ENCODE peak calls at places on chromosomes 7 and 10, in nine cellular contexts. U is IMR-90, B is heart left ventricle, H is upper lobe of left lung, W is endothelial cell of umbilical vein, N is HepG2, O is sigmoid colon, D is spleen, Y is testis. A is an unnamed sample.
A peak's percentile ranks its signal among the peaks of the same experiment; 100 is the strongest.

GRCh38 chr7:27826347-27826746 is 86.4 kb downstream of the TAX1BP1 start:
- DNase-seq in U (no peak), B (no peak), H (no peak), W (no peak), N (no peak), O (no peak), D (no peak), Y (no peak), A (no peak)

GRCh38 chr7:22833113-22833512 is 10.5 kb upstream of the TOMM7 start:
- DNase-seq in U (no peak), B (no peak), H (no peak), W (no peak), N (no peak), O (no peak), D (no peak), Y (no peak), A (no peak)

GRCh38 chr7:18494821-18495408 is 634 bp upstream of the HDAC9 start:
- DNase-seq in U (peak; percentile 63), B (peak; percentile 29), H (no peak), W (no peak), N (no peak), O (no peak), D (no peak), Y (peak; percentile 36), A (no peak)

GRCh38 chr10:19119191-19119590 is 70.6 kb downstream of the MALRD1 start:
- DNase-seq in U (no peak), B (no peak), H (no peak), W (no peak), N (no peak), O (no peak), D (no peak), Y (no peak), A (no peak)

GRCh38 chr7:157513682-157514081 is 176.9 kb downstream of the DNAJB6 start:
- DNase-seq in U (no peak), B (no peak), H (no peak), W (no peak), N (no peak), O (no peak), D (no peak), Y (no peak), A (no peak)

GRCh38 chr7:17651926-17652385 is 288.3 kb downstream of the SNX13 start:
- DNase-seq in U (peak; percentile 90), B (peak; percentile 27), H (no peak), W (peak; percentile 37), N (no peak), O (peak; percentile 69), D (no peak), Y (peak; percentile 49), A (no peak)

GRCh38 chr10:78333362-78334143 is 299.9 kb downstream of the RPS24 start:
- DNase-seq in U (no peak), B (no peak), H (no peak), W (no peak), N (no peak), O (no peak), D (no peak), Y (no peak), A (no peak)

GRCh38 chr10:133100706-133101463 is 13.2 kb downstream of the ADGRA1 start:
- DNase-seq in U (no peak), B (no peak), H (peak; percentile 86), W (no peak), N (no peak), O (no peak), D (no peak), Y (no peak), A (peak; percentile 72)

GRCh38 chr10:51079331-51079730 is 5.0 kb downstream of the PRKG1 start:
- DNase-seq in U (no peak), B (no peak), H (no peak), W (no peak), N (no peak), O (no peak), D (no peak), Y (no peak), A (no peak)

GRCh38 chr10:29861811-29862505 is 197.4 kb downstream of the JCAD start:
- DNase-seq in U (no peak), B (no peak), H (no peak), W (peak; percentile 54), N (no peak), O (no peak), D (no peak), Y (no peak), A (no peak)

GRCh38 chr7:18753972-18754610 is 258.5 kb downstream of the HDAC9 start:
- DNase-seq in U (peak; percentile 94), B (no peak), H (no peak), W (no peak), N (no peak), O (no peak), D (no peak), Y (no peak), A (no peak)

GRCh38 chr7:12056381-12056780 is 154.7 kb upstream of the TMEM106B start:
- DNase-seq in U (peak; percentile 20), B (no peak), H (no peak), W (no peak), N (no peak), O (no peak), D (no peak), Y (no peak), A (no peak)

GRCh38 chr7:112504093-112504695 is 23.4 kb downstream of the LSMEM1 start:
- DNase-seq in U (no peak), B (no peak), H (no peak), W (no peak), N (no peak), O (no peak), D (no peak), Y (no peak), A (no peak)

GRCh38 chr10:31320179-31320597 is 1.2 kb downstream of the ZEB1 start:
- DNase-seq in U (no peak), B (peak; percentile 56), H (no peak), W (no peak), N (no peak), O (peak; percentile 78), D (no peak), Y (peak; percentile 41), A (peak; percentile 25)

GRCh38 chr7:92641921-92642511 is 51.8 kb upstream of the FAM133B start:
- DNase-seq in U (peak; percentile 86), B (no peak), H (no peak), W (peak; percentile 68), N (no peak), O (no peak), D (no peak), Y (no peak), A (no peak)

GRCh38 chr7:130982160-130982638 is 248.2 kb upstream of the KLF14 start:
- DNase-seq in U (peak; percentile 59), B (no peak), H (no peak), W (peak; percentile 54), N (peak; percentile 56), O (no peak), D (no peak), Y (no peak), A (no peak)

GRCh38 chr7:15862016-15862780 is 175.7 kb upstream of the MEOX2 start:
- DNase-seq in U (no peak), B (no peak), H (no peak), W (no peak), N (no peak), O (no peak), D (no peak), Y (no peak), A (no peak)

DNA sequence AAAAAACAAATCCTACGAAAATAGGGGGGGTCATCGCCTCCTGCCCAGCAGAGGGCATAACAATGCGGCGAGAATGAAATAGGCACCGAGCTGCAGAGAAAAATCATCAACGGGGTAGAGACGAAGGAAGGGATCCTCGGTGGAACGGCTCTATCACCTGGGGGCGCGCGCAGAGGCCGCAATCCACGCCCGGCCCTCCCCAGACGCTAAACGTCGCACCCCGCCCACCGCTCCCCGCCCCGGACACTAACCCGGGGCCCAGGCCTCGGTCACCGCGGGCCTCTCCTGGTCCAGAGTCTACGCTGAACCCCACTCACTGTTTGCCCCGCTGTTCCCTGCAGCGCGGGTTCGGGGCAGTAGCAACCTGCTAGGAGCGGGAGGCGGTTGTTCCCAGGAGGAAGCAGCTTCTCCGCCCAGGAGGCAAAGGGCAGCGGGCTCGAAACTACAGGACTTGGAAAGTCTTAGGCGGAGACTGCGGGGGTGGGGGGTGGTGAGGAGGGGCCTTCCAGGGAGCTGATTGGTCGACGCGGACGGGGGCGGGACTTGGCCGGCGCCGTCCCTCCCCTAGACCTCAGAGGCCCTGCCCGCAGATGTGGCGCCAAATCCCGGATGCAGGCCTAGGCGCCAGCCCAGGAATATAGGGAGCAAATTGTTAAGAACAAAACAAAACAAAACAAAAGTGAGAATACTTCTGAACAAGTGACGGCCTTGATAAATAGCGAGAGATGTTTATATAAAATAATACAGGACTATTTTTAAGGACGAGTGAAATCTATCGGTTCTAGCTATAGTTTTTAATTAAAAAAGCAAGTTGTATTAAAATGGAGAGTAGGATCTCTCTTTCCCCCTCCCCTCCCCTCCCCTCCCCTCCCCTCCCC is at the start of gene TCAF1:
- DNase-seq in U (peak; percentile 93), B (peak; percentile 97), H (peak; percentile 98), W (peak; percentile 96), N (peak; percentile 96), O (peak; percentile 98), D (peak; percentile 97), Y (peak; percentile 98), A (peak; percentile 97)
- TF ChIP-seq POLR2A in U (peak; percentile 71), B (peak; percentile 81), H (no peak), W (peak; percentile 91), N (peak; percentile 78), O (peak; percentile 66), D (no peak), Y (no peak), A (peak; percentile 66)

DNA sequence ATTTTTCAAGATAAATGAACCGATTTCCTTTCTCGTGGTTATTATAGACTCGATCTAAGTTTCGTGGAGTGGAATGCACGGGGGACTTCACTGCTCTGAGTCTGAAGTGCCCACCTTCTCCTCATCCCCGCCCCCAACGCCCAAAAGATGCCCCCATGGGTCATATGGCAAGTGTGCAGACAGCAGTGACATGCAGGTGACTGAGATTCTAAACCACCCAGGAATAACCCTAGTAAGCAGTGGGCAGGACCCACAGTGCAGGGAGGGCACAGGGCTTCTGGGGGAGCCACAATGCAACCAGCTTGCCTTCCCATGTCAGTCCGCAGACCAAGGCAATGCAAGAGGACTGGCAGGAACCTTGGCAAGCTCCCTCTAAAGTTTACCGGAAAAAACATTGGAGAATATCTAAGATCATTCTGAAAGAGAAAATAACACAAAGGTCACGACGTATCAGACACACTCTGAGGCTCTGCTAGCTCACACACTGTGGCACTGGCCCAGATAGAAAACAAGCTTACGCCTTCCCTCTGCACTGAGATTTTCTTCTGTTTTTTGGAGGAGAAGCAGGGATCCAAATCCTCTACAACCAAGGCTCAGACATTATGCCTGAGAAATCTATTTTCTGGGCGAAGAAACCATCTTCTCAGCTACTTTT is 239.6 kb downstream of the MAD1L1 start:
- DNase-seq in U (no peak), B (no peak), H (no peak), W (no peak), N (no peak), O (no peak), D (no peak), Y (no peak), A (no peak)
- H3K27ac ChIP-seq in U (no peak overlapping the region), B (no peak overlapping the region), H (no peak overlapping the region), W (no peak overlapping the region), N (no peak overlapping the region), O (no peak overlapping the region), D (no peak overlapping the region), Y (no peak overlapping the region), A (no peak overlapping the region)

GRCh38 chr7:122887848-122888247 is 1.6 kb upstream of the CADPS2 start:
- DNase-seq in U (no peak), B (no peak), H (no peak), W (no peak), N (no peak), O (no peak), D (no peak), Y (no peak), A (no peak)
- TF ChIP-seq POLR2A in U (no peak), B (no peak), H (no peak), W (no peak), N (no peak), O (no peak), D (no peak), Y (no peak), A (no peak)

GRCh38 chr10:132064771-132065437 is 842 bp upstream of the JAKMIP3 start:
- DNase-seq in U (no peak), B (no peak), H (peak; percentile 69), W (no peak), N (no peak), O (no peak), D (no peak), Y (no peak), A (no peak)
- H3K27ac ChIP-seq in U (peak overlapping the region; percentile 84), B (peak overlapping the region; percentile 66), H (no peak overlapping the region), W (no peak overlapping the region), N (no peak overlapping the region), O (peak overlapping the region; percentile 93), D (no peak overlapping the region), Y (peak overlapping the region; percentile 83), A (peak overlapping the region; percentile 26)